ENCODE peak calls at places on chromosomes 13 and 19, in five cellular contexts. U, H, K, B and G are unnamed samples.

GRCh38 chr19:33444238-33444992 is 70.9 kb downstream of the CEBPG start:
- DNase-seq in U (no peak), H (no peak), K (no peak), B (peak), G (no peak)

GRCh38 chr13:44971656-44972595 is 17.3 kb downstream of the NUFIP1 start:
- DNase-seq in U (no peak), H (no peak), K (no peak), B (no peak), G (peak)

GRCh38 chr19:34120846-34121639 is 51.3 kb upstream of the LSM14A start:
- DNase-seq in U (peak), H (no peak), K (peak), B (no peak), G (peak)

GRCh38 chr19:5434970-5435641 is 20.1 kb upstream of the ZNRF4 start:
- DNase-seq in U (peak), H (no peak), K (peak), B (no peak), G (no peak)

GRCh38 chr13:51501592-51502205 is 48.9 kb upstream of the INTS6 start:
- DNase-seq in U (peak), H (no peak), K (peak), B (no peak), G (no peak)

GRCh38 chr19:558770-559439 is 13.5 kb upstream of the BSG start:
- DNase-seq in U (no peak), H (no peak), K (no peak), B (no peak), G (no peak)

GRCh38 chr19:9323557-9323918 is 441 bp upstream of the ZNF559 start:
- DNase-seq in U (peak), H (no peak), K (peak), B (peak), G (peak)

GRCh38 chr19:18593367-18594095 is 4.9 kb downstream of the REX1BD start:
- DNase-seq in U (no peak), H (no peak), K (no peak), B (no peak), G (no peak)

GRCh38 chr19:21202865-21203494 is 61.1 kb downstream of the ZNF431 start:
- DNase-seq in U (peak), H (no peak), K (peak), B (no peak), G (no peak)

GRCh38 chr19:4198467-4199126 is 16.1 kb downstream of the ANKRD24 start:
- DNase-seq in U (no peak), H (no peak), K (no peak), B (no peak), G (no peak)
- H3K4me3 ChIP-seq in U (no peak), H (no peak), K (no peak), B (peak), G (no peak)

DNA sequence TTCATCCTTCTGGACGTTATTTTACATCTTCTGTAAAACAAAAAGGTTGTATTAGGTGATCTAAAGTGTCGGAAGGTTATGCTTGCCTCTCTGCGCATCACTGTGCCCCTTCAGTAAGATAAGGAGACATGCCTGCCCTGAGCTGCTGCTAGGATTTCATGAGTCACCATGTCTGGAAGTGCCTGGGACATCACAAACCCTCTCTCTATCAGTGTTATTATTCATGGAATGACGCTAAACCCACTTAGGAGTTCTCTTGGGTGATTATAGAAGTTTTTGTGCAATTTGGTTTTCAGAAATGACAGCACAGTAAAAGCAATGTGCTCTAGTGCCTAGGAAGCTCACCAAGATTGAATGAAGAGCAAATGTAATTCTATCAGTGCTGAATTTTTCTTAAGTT is 617.7 kb downstream of the DCT start:
- DNase-seq in U (peak), H (no peak), K (peak), B (no peak), G (no peak)
- H3K4me3 ChIP-seq in U (no peak), H (no peak), K (no peak), B (no peak), G (no peak)

GRCh38 chr19:13078897-13079541 is 23.6 kb downstream of the LYL1 start:
- DNase-seq in U (no peak), H (no peak), K (no peak), B (no peak), G (no peak)
- H3K4me3 ChIP-seq in U (no peak), H (no peak), K (no peak), B (peak), G (no peak)

GRCh38 chr13:41809962-41810361 is 150.9 kb downstream of the VWA8 start:
- DNase-seq in U (no peak), H (no peak), K (no peak), B (no peak), G (no peak)
- H3K4me3 ChIP-seq in U (no peak), H (no peak), K (no peak), B (no peak), G (no peak)

GRCh38 chr13:99958402-99959126 is 13.0 kb downstream of the ZIC5 start:
- DNase-seq in U (no peak), H (no peak), K (no peak), B (no peak), G (no peak)
- H3K4me3 ChIP-seq in U (no peak), H (no peak), K (no peak), B (no peak), G (no peak)

DNA sequence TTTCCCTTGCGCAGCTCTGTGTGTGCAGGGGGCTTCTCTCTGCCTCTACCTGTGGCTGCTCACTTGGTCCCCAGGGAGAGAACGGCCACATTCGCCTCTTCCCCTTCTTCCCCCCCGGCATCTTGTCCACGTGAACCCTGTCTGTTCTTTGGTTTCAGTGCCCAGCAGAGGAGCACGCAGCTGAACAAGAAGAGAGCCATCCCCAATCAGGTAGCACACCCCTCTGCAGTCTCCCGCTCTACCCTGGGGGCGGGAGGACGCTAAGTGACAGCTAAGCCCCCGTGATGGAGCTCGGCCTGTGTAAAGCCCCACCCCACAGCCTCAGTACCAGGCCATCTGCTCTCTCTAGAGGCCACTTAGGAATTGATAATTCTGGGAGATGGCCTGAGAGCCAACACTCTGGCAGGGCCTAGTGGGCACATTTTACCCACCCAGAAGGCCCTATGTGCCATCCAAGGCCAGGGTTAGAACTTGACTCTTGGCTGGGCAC is 30.2 kb downstream of the TMED1 start:
- DNase-seq in U (no peak), H (no peak), K (no peak), B (no peak), G (no peak)
- H3K4me3 ChIP-seq in U (no peak), H (no peak), K (no peak), B (no peak), G (no peak)

GRCh38 chr13:111272117-111272516 is 48.3 kb upstream of the TEX29 start:
- DNase-seq in U (no peak), H (no peak), K (no peak), B (no peak), G (no peak)
- H3K4me3 ChIP-seq in U (no peak), H (no peak), K (no peak), B (no peak), G (no peak)

GRCh38 chr19:17455308-17455707 is 5.4 kb downstream of the NXNL1 start:
- DNase-seq in U (no peak), H (no peak), K (no peak), B (no peak), G (no peak)
- H3K4me3 ChIP-seq in U (no peak), H (no peak), K (no peak), B (no peak), G (no peak)

DNA sequence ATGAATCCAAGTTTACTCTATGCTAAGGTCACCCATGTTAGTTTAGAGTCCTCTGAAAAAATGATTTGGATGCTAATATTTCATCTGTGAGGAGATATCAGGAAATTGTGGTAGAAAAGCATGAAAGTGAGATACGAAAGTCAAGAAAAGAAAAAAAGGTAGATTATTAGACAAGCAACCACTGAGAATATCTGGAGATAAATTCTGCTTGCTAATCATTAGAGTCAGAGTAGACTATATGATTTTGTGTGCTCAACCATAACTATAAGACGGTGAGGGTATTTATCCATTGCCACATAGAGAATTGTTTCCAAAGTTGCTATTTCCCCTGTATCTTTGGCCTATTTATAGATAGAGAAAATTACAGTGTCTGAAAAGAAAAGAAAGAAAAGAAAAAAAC is 706.7 kb downstream of the SLITRK5 start:
- DNase-seq in U (no peak), H (no peak), K (no peak), B (no peak), G (no peak)
- H3K4me3 ChIP-seq in U (no peak), H (no peak), K (no peak), B (no peak), G (no peak)